ENCODE peak calls at places on chromosomes 3 and 15, in nine cellular contexts. One of them, this sample, is unnamed.

GRCh38 chr3:159150176-159150575 is 348.3 kb downstream of the MFSD1 start:
- DNase-seq in HTR-8/SVneo: no peak
- DNase-seq in cardiac fibroblast: no peak
- DNase-seq in H7: peak
- DNase-seq in fibroblast of lung: no peak
- DNase-seq in H54: no peak
- DNase-seq in HT-29: no peak
- DNase-seq in AG04450: no peak
- DNase-seq in RKO: no peak
- DNase-seq in this sample: no peak

GRCh38 chr15:75178938-75179772 is 22.5 kb upstream of the C15orf39 start:
- DNase-seq in HTR-8/SVneo: no peak
- DNase-seq in cardiac fibroblast: no peak
- DNase-seq in H7: no peak
- DNase-seq in fibroblast of lung: no peak
- DNase-seq in H54: no peak
- DNase-seq in HT-29: no peak
- DNase-seq in AG04450: no peak
- DNase-seq in RKO: no peak
- DNase-seq in this sample: no peak

GRCh38 chr3:135970500-135971116 is 5.1 kb downstream of the PPP2R3A start:
- DNase-seq in HTR-8/SVneo: no peak
- DNase-seq in cardiac fibroblast: no peak
- DNase-seq in H7: no peak
- DNase-seq in fibroblast of lung: no peak
- DNase-seq in H54: peak
- DNase-seq in HT-29: no peak
- DNase-seq in AG04450: no peak
- DNase-seq in RKO: no peak
- DNase-seq in this sample: no peak

GRCh38 chr15:41597787-41598186 is 38.8 kb downstream of the TYRO3 start:
- DNase-seq in HTR-8/SVneo: no peak
- DNase-seq in cardiac fibroblast: no peak
- DNase-seq in H7: no peak
- DNase-seq in fibroblast of lung: no peak
- DNase-seq in H54: no peak
- DNase-seq in HT-29: no peak
- DNase-seq in AG04450: no peak
- DNase-seq in RKO: no peak
- DNase-seq in this sample: no peak

GRCh38 chr3:41137686-41138111 is 61.6 kb upstream of the CTNNB1 start:
- DNase-seq in HTR-8/SVneo: no peak
- DNase-seq in cardiac fibroblast: no peak
- DNase-seq in H7: no peak
- DNase-seq in fibroblast of lung: no peak
- DNase-seq in H54: no peak
- DNase-seq in HT-29: no peak
- DNase-seq in AG04450: no peak
- DNase-seq in RKO: no peak
- DNase-seq in this sample: no peak

GRCh38 chr15:101307897-101308603 is 13.0 kb upstream of the SNRPA1 start:
- DNase-seq in HTR-8/SVneo: no peak
- DNase-seq in cardiac fibroblast: no peak
- DNase-seq in H7: peak
- DNase-seq in fibroblast of lung: no peak
- DNase-seq in H54: no peak
- DNase-seq in HT-29: no peak
- DNase-seq in AG04450: no peak
- DNase-seq in RKO: no peak
- DNase-seq in this sample: no peak

GRCh38 chr15:84910928-84911623 is 26.6 kb downstream of the SLC28A1 start:
- DNase-seq in HTR-8/SVneo: no peak
- DNase-seq in cardiac fibroblast: no peak
- DNase-seq in H7: no peak
- DNase-seq in fibroblast of lung: no peak
- DNase-seq in H54: no peak
- DNase-seq in HT-29: no peak
- DNase-seq in AG04450: no peak
- DNase-seq in RKO: no peak
- DNase-seq in this sample: no peak

GRCh38 chr3:187935623-187936156 is 190.4 kb upstream of the BCL6 start:
- DNase-seq in HTR-8/SVneo: no peak
- DNase-seq in cardiac fibroblast: no peak
- DNase-seq in H7: peak
- DNase-seq in fibroblast of lung: no peak
- DNase-seq in H54: no peak
- DNase-seq in HT-29: no peak
- DNase-seq in AG04450: no peak
- DNase-seq in RKO: no peak
- DNase-seq in this sample: no peak

GRCh38 chr3:100650651-100651611 is 41.5 kb downstream of the ADGRG7 start:
- DNase-seq in HTR-8/SVneo: peak
- DNase-seq in cardiac fibroblast: peak
- DNase-seq in H7: peak
- DNase-seq in fibroblast of lung: peak
- DNase-seq in H54: no peak
- DNase-seq in HT-29: peak
- DNase-seq in AG04450: no peak
- DNase-seq in RKO: peak
- DNase-seq in this sample: no peak

GRCh38 chr15:89500397-89501270 is 4.3 kb upstream of the RHCG start:
- DNase-seq in HTR-8/SVneo: no peak
- DNase-seq in cardiac fibroblast: no peak
- DNase-seq in H7: no peak
- DNase-seq in fibroblast of lung: no peak
- DNase-seq in H54: no peak
- DNase-seq in HT-29: peak
- DNase-seq in AG04450: no peak
- DNase-seq in RKO: no peak
- DNase-seq in this sample: no peak

GRCh38 chr3:71585126-71585525 is 1.6 kb upstream of the FOXP1 start:
- DNase-seq in HTR-8/SVneo: no peak
- DNase-seq in cardiac fibroblast: no peak
- DNase-seq in H7: no peak
- DNase-seq in fibroblast of lung: no peak
- DNase-seq in H54: no peak
- DNase-seq in HT-29: no peak
- DNase-seq in AG04450: no peak
- DNase-seq in RKO: peak
- DNase-seq in this sample: no peak